ENCODE peak calls at places on chromosomes 4 and X, in eight cellular contexts. One of them, this sample, is unnamed.

GRCh38 chr4:88212253-88212561 is 53.8 kb upstream of the ABCG2 start:
- DNase-seq in sciatic nerve: no peak
- DNase-seq in CD4-positive, alpha-beta memory T cell: no peak
- DNase-seq in AG04449: no peak
- DNase-seq in midbrain: no peak
- DNase-seq in iPS DF 6.9: no peak
- DNase-seq in skeletal muscle cell: no peak
- DNase-seq in sigmoid colon: no peak
- DNase-seq in this sample: no peak

GRCh38 chr4:147901886-147902285 is 170.0 kb downstream of the ARHGAP10 start:
- DNase-seq in CD4-positive, alpha-beta memory T cell: no peak
- DNase-seq in sigmoid colon: no peak
- DNase-seq in sciatic nerve: no peak
- DNase-seq in skeletal muscle cell: no peak
- DNase-seq in midbrain: no peak
- DNase-seq in iPS DF 6.9: no peak
- DNase-seq in AG04449: no peak
- DNase-seq in this sample: no peak

GRCh38 chrX:136028383-136028984 is 43.2 kb downstream of the SLC9A6 start:
- DNase-seq in CD4-positive, alpha-beta memory T cell: peak
- DNase-seq in sciatic nerve: no peak
- DNase-seq in sigmoid colon: no peak
- DNase-seq in iPS DF 6.9: peak
- DNase-seq in AG04449: no peak
- DNase-seq in midbrain: peak
- DNase-seq in skeletal muscle cell: no peak
- DNase-seq in this sample: no peak

GRCh38 chr4:176270669-176271068 is 1.6 kb upstream of the ASB5 start:
- DNase-seq in iPS DF 6.9: no peak
- DNase-seq in sigmoid colon: peak
- DNase-seq in skeletal muscle cell: peak
- DNase-seq in AG04449: peak
- DNase-seq in CD4-positive, alpha-beta memory T cell: no peak
- DNase-seq in midbrain: no peak
- DNase-seq in sciatic nerve: no peak
- DNase-seq in this sample: no peak

GRCh38 chr4:19700951-19701350 is 550.8 kb upstream of the SLIT2 start:
- DNase-seq in AG04449: no peak
- DNase-seq in skeletal muscle cell: peak
- DNase-seq in iPS DF 6.9: no peak
- DNase-seq in sciatic nerve: no peak
- DNase-seq in CD4-positive, alpha-beta memory T cell: no peak
- DNase-seq in midbrain: no peak
- DNase-seq in sigmoid colon: no peak
- DNase-seq in this sample: no peak

GRCh38 chrX:84046403-84046984 is 141.5 kb downstream of the RPS6KA6 start:
- DNase-seq in skeletal muscle cell: no peak
- DNase-seq in midbrain: no peak
- DNase-seq in CD4-positive, alpha-beta memory T cell: peak
- DNase-seq in iPS DF 6.9: peak
- DNase-seq in AG04449: no peak
- DNase-seq in sciatic nerve: no peak
- DNase-seq in sigmoid colon: no peak
- DNase-seq in this sample: no peak

GRCh38 chrX:19350831-19351447 is 7.2 kb downstream of the PDHA1 start:
- DNase-seq in iPS DF 6.9: no peak
- DNase-seq in CD4-positive, alpha-beta memory T cell: no peak
- DNase-seq in sigmoid colon: peak
- DNase-seq in skeletal muscle cell: no peak
- DNase-seq in AG04449: no peak
- DNase-seq in sciatic nerve: no peak
- DNase-seq in midbrain: no peak
- DNase-seq in this sample: no peak

GRCh38 chr4:121034010-121034409 is 38.3 kb downstream of the NDNF start:
- DNase-seq in midbrain: peak
- DNase-seq in sciatic nerve: no peak
- DNase-seq in CD4-positive, alpha-beta memory T cell: no peak
- DNase-seq in AG04449: no peak
- DNase-seq in sigmoid colon: no peak
- DNase-seq in skeletal muscle cell: peak
- DNase-seq in iPS DF 6.9: no peak
- DNase-seq in this sample: no peak

GRCh38 chrX:34559325-34559724 is 97.8 kb downstream of the TMEM47 start:
- DNase-seq in sigmoid colon: no peak
- DNase-seq in sciatic nerve: no peak
- DNase-seq in skeletal muscle cell: peak
- DNase-seq in AG04449: no peak
- DNase-seq in CD4-positive, alpha-beta memory T cell: no peak
- DNase-seq in midbrain: no peak
- DNase-seq in iPS DF 6.9: no peak
- DNase-seq in this sample: no peak

GRCh38 chr4:14054391-14054790 is 426.9 kb upstream of the BOD1L1 start:
- DNase-seq in skeletal muscle cell: no peak
- DNase-seq in midbrain: no peak
- DNase-seq in sciatic nerve: no peak
- DNase-seq in CD4-positive, alpha-beta memory T cell: no peak
- DNase-seq in AG04449: no peak
- DNase-seq in iPS DF 6.9: no peak
- DNase-seq in sigmoid colon: no peak
- DNase-seq in this sample: no peak

GRCh38 chr4:38675167-38676121 is 11.4 kb downstream of the KLF3 start:
- DNase-seq in skeletal muscle cell: peak
- DNase-seq in sciatic nerve: peak
- DNase-seq in iPS DF 6.9: peak
- DNase-seq in sigmoid colon: peak
- DNase-seq in CD4-positive, alpha-beta memory T cell: peak
- DNase-seq in AG04449: peak
- DNase-seq in midbrain: peak
- DNase-seq in this sample: no peak

GRCh38 chr4:53622739-53623151 is 31.5 kb upstream of the LNX1 start:
- DNase-seq in iPS DF 6.9: no peak
- DNase-seq in skeletal muscle cell: peak
- DNase-seq in sigmoid colon: no peak
- DNase-seq in CD4-positive, alpha-beta memory T cell: no peak
- DNase-seq in AG04449: peak
- DNase-seq in midbrain: no peak
- DNase-seq in sciatic nerve: no peak
- DNase-seq in this sample: no peak

GRCh38 chrX:19824603-19825002 is 62.8 kb downstream of the SH3KBP1 start:
- DNase-seq in CD4-positive, alpha-beta memory T cell: no peak
- DNase-seq in skeletal muscle cell: peak
- DNase-seq in iPS DF 6.9: no peak
- DNase-seq in AG04449: no peak
- DNase-seq in sciatic nerve: no peak
- DNase-seq in midbrain: no peak
- DNase-seq in sigmoid colon: no peak
- DNase-seq in this sample: no peak

GRCh38 chrX:128816919-128817318 is 706.4 kb downstream of the SMARCA1 start:
- DNase-seq in skeletal muscle cell: no peak
- DNase-seq in midbrain: peak
- DNase-seq in iPS DF 6.9: peak
- DNase-seq in AG04449: no peak
- DNase-seq in CD4-positive, alpha-beta memory T cell: no peak
- DNase-seq in sciatic nerve: no peak
- DNase-seq in sigmoid colon: no peak
- DNase-seq in this sample: no peak

GRCh38 chrX:119667111-119667928 is 25.6 kb downstream of the SEPTIN6 start:
- DNase-seq in midbrain: no peak
- DNase-seq in sciatic nerve: peak
- DNase-seq in CD4-positive, alpha-beta memory T cell: no peak
- DNase-seq in AG04449: no peak
- DNase-seq in iPS DF 6.9: no peak
- DNase-seq in skeletal muscle cell: peak
- DNase-seq in sigmoid colon: no peak
- DNase-seq in this sample: peak

GRCh38 chr4:30821891-30822612 is 101.9 kb downstream of the PCDH7 start:
- DNase-seq in midbrain: no peak
- DNase-seq in sciatic nerve: no peak
- DNase-seq in AG04449: no peak
- DNase-seq in skeletal muscle cell: no peak
- DNase-seq in sigmoid colon: no peak
- DNase-seq in CD4-positive, alpha-beta memory T cell: no peak
- DNase-seq in iPS DF 6.9: no peak
- DNase-seq in this sample: no peak

GRCh38 chr4:183182873-183183725 is 84.0 kb downstream of the WWC2 start:
- DNase-seq in sciatic nerve: no peak
- DNase-seq in midbrain: no peak
- DNase-seq in AG04449: no peak
- DNase-seq in iPS DF 6.9: peak
- DNase-seq in CD4-positive, alpha-beta memory T cell: peak
- DNase-seq in skeletal muscle cell: peak
- DNase-seq in sigmoid colon: no peak
- DNase-seq in this sample: no peak

GRCh38 chr4:163554870-163555465 is 60.5 kb downstream of the TMA16 start:
- DNase-seq in midbrain: no peak
- DNase-seq in iPS DF 6.9: no peak
- DNase-seq in sigmoid colon: no peak
- DNase-seq in skeletal muscle cell: no peak
- DNase-seq in CD4-positive, alpha-beta memory T cell: peak
- DNase-seq in AG04449: no peak
- DNase-seq in sciatic nerve: no peak
- DNase-seq in this sample: no peak